ENCODE peak calls at places on chromosome 1, in nine cellular contexts. E is left ventricle myocardium inferior, B is keratinocyte, R is GM23248, Q is coronary artery, D is tibial artery, H is GM12864, T is upper lobe of right lung, I is endodermal cell. S is an unnamed sample.

GRCh38 chr1:226545806-226546596 is 2.6 kb upstream of the STUM start:
- DNase-seq in E (peak; percentile 60), H (no peak), R (peak; percentile 24), I (no peak), D (peak; percentile 64), Q (no peak), T (no peak), B (no peak), S (no peak)

GRCh38 chr1:42747125-42747524 is 7.1 kb upstream of the CLDN19 start:
- DNase-seq in B (no peak), E (peak; percentile 40), T (no peak), D (no peak), R (peak; percentile 33), H (no peak), Q (no peak), I (peak; percentile 83), S (no peak)

GRCh38 chr1:54812801-54813478 is 11.8 kb upstream of the TTC22 start:
- DNase-seq in R (no peak), D (no peak), T (no peak), B (no peak), Q (peak; percentile 58), I (peak; percentile 43), E (no peak), H (no peak), S (no peak)

GRCh38 chr1:10980841-10981727 is 31.4 kb upstream of the TARDBP start:
- DNase-seq in Q (no peak), B (no peak), R (peak; percentile 72), E (peak; percentile 40), D (no peak), H (no peak), T (no peak), I (peak; percentile 63), S (peak; percentile 85)

GRCh38 chr1:172492421-172492820 is 40.5 kb upstream of the SUCO start:
- DNase-seq in E (no peak), B (no peak), Q (no peak), I (no peak), R (no peak), T (no peak), H (no peak), D (no peak), S (no peak)

GRCh38 chr1:71030021-71030420 is 17.6 kb downstream of the PTGER3 start:
- DNase-seq in E (no peak), D (no peak), B (no peak), I (no peak), H (no peak), R (peak; percentile 63), Q (no peak), T (no peak), S (peak; percentile 74)

GRCh38 chr1:162285149-162285561 is 91.5 kb downstream of the SPATA46 start:
- DNase-seq in Q (no peak), R (no peak), T (peak; percentile 74), I (no peak), B (no peak), D (no peak), E (peak; percentile 28), H (no peak), S (no peak)

GRCh38 chr1:245991266-245991665 is 515.8 kb downstream of the SMYD3 start:
- DNase-seq in D (no peak), I (no peak), E (no peak), B (no peak), R (no peak), Q (no peak), T (no peak), H (no peak), S (no peak)

GRCh38 chr1:228030451-228031201 is 23.8 kb downstream of the WNT3A start:
- DNase-seq in T (peak; percentile 56), B (no peak), I (peak; percentile 30), Q (no peak), R (no peak), H (no peak), D (peak; percentile 53), E (peak; percentile 6), S (no peak)

GRCh38 chr1:33094971-33095604 is 14.1 kb downstream of the AZIN2 start:
- DNase-seq in D (no peak), R (peak; percentile 69), B (no peak), T (no peak), Q (no peak), I (peak; percentile 93), H (no peak), E (no peak), S (peak; percentile 77)

GRCh38 chr1:47838562-47839459 is 158.4 kb downstream of the TRABD2B start:
- DNase-seq in E (no peak), Q (peak; percentile 52), I (peak; percentile 20), B (no peak), R (no peak), D (peak; percentile 58), H (no peak), T (peak; percentile 30), S (no peak)

GRCh38 chr1:99465176-99465900 is 180.6 kb upstream of the PALMD start:
- DNase-seq in B (no peak), R (peak; percentile 94), T (no peak), E (no peak), I (no peak), Q (no peak), D (no peak), H (no peak), S (peak; percentile 92)

GRCh38 chr1:208029381-208030319 is 118.7 kb upstream of the CD34 start:
- DNase-seq in D (peak; percentile 80), H (no peak), E (no peak), B (no peak), T (no peak), I (no peak), Q (peak; percentile 84), R (peak; percentile 87), S (peak; percentile 81)

GRCh38 chr1:40107290-40107959 is 10.4 kb upstream of the PPT1 start:
- DNase-seq in B (peak; percentile 30), R (no peak), D (no peak), H (no peak), T (no peak), E (no peak), I (peak; percentile 48), Q (no peak), S (no peak)

GRCh38 chr1:150477320-150477719 is 9.9 kb upstream of the TARS2 start:
- DNase-seq in R (no peak), T (no peak), B (no peak), I (no peak), H (no peak), E (peak; percentile 31), D (no peak), Q (no peak), S (no peak)

GRCh38 chr1:38175062-38175461 is 128.5 kb upstream of the POU3F1 start:
- DNase-seq in D (no peak), E (no peak), R (no peak), B (no peak), Q (no peak), I (no peak), T (no peak), H (no peak), S (no peak)

GRCh38 chr1:206809504-206810084 is 37.3 kb upstream of the IL10 start:
- DNase-seq in H (no peak), T (no peak), D (no peak), R (peak; percentile 59), Q (no peak), B (no peak), E (no peak), I (peak; percentile 68), S (peak; percentile 47)

GRCh38 chr1:9321480-9321849 is 28.8 kb downstream of the SPSB1 start:
- DNase-seq in Q (no peak), T (no peak), D (no peak), I (no peak), H (no peak), E (no peak), R (peak; percentile 93), B (peak; percentile 81), S (peak; percentile 36)

GRCh38 chr1:9317591-9318331 is 25.1 kb downstream of the SPSB1 start:
- DNase-seq in H (no peak), T (no peak), Q (no peak), I (no peak), D (no peak), B (no peak), R (peak; percentile 80), E (peak; percentile 34), S (peak; percentile 54)

GRCh38 chr1:9319208-9319788 is 26.6 kb downstream of the SPSB1 start:
- DNase-seq in D (no peak), Q (no peak), E (no peak), H (no peak), I (no peak), T (no peak), B (no peak), R (no peak), S (no peak)

GRCh38 chr1:9320520-9321479 is 28.1 kb downstream of the SPSB1 start:
- DNase-seq in I (no peak), Q (no peak), E (no peak), R (no peak), D (no peak), H (no peak), T (no peak), B (no peak), S (no peak)

GRCh38 chr1:9319789-9320519 is 27.3 kb downstream of the SPSB1 start:
- DNase-seq in B (no peak), T (no peak), R (no peak), E (no peak), I (peak; percentile 84), D (no peak), Q (no peak), H (no peak), S (no peak)
- H3K4me3 ChIP-seq in B (no peak overlapping the region), T (no peak overlapping the region), R (no peak overlapping the region), E (no peak overlapping the region), I (peak overlapping the region; percentile 45), D (peak overlapping the region; percentile 3), Q (no peak overlapping the region), H (no peak overlapping the region), S (no peak overlapping the region)

GRCh38 chr1:26155370-26156284 is 3.3 kb upstream of the FAM110D start:
- DNase-seq in I (peak; percentile 68), R (no peak), Q (peak; percentile 64), H (no peak), D (no peak), T (no peak), E (no peak), B (no peak), S (no peak)
- H3K4me3 ChIP-seq in I (no peak overlapping the region), R (no peak overlapping the region), Q (peak overlapping the region; percentile 21), H (no peak overlapping the region), D (peak overlapping the region; percentile 23), T (peak overlapping the region; percentile 12), E (peak overlapping the region; percentile 65), B (no peak overlapping the region), S (no peak overlapping the region)

GRCh38 chr1:147079400-147080012 is 92.8 kb downstream of the PRKAB2 start:
- DNase-seq in B (no peak), E (no peak), I (no peak), H (no peak), T (no peak), D (no peak), R (no peak), Q (no peak), S (no peak)
- H3K4me3 ChIP-seq in B (no peak overlapping the region), E (peak overlapping the region; percentile 34), I (peak overlapping the region; percentile 56), H (no peak overlapping the region), T (no peak overlapping the region), D (no peak overlapping the region), R (no peak overlapping the region), Q (peak overlapping the region; percentile 39), S (no peak overlapping the region)

DNA sequence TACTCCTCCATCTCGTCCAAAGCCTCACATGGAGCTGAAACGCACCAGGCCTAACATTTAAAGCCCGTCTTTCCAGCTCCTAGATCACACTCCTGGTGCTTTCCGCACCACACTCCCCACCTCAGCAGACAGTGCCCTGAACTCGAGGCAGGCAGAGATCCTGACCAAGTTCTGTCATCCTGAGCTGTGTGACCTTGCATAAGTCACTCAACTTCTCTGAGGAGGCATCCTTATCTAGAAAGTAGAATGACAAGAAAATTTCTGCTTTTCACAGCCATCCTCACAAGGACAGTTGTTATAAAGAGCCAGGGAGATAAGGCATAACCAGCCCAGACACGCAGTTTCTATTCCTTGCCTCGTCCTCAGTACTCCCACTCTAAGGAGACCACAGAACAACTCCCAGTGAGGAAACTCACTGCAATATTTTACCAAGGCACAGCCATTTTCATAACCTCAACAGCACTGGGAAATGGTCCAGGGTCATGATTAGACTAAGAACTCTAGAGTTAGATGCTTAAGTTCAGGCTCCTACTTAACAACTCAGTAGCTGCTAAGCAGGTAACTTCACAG is 3.1 kb downstream of the LRP8 start:
- DNase-seq in R (peak; percentile 28), T (no peak), B (no peak), I (no peak), D (no peak), H (no peak), E (no peak), Q (no peak), S (peak; percentile 30)
- H3K4me3 ChIP-seq in R (no peak overlapping the region), T (no peak overlapping the region), B (peak overlapping the region; percentile 88), I (peak overlapping the region; percentile 88), D (no peak overlapping the region), H (no peak overlapping the region), E (no peak overlapping the region), Q (no peak overlapping the region), S (no peak overlapping the region)